ENCODE peak calls at places on chromosomes 4 and X, in seven cellular contexts. E is lower lobe of right lung, Q is foreskin keratinocyte, U is IMR-90, W is mesothelial cell of epicardium, S is AG10803, X is OCI-LY7. T is an unnamed sample.

GRCh38 chr4:85579942-85580341 is 105.0 kb downstream of the ARHGAP24 start:
- DNase-seq in E (no peak), Q (no peak), U (no peak), W (no peak), S (no peak), X (no peak), T (no peak)

GRCh38 chr4:140049024-140049923 is 104.7 kb downstream of the MAML3 start:
- DNase-seq in E (no peak), Q (peak; percentile 49), U (peak; percentile 57), W (peak; percentile 44), S (peak; percentile 49), X (peak; percentile 74), T (peak; percentile 21)

GRCh38 chr4:146550161-146550560 is 28.4 kb upstream of the SLC10A7 start:
- DNase-seq in E (no peak), Q (no peak), U (no peak), W (no peak), S (no peak), X (no peak), T (no peak)

GRCh38 chr4:180665994-180666818 is 1577.0 kb upstream of the TENM3 start:
- DNase-seq in E (no peak), Q (peak; percentile 38), U (peak; percentile 63), W (no peak), S (peak; percentile 31), X (peak; percentile 72), T (peak; percentile 36)

GRCh38 chrX:107894038-107894437 is 68.4 kb downstream of the MID2 start:
- DNase-seq in E (no peak), Q (peak; percentile 50), U (peak; percentile 42), W (no peak), S (peak; percentile 24), X (peak; percentile 65), T (peak; percentile 50)

GRCh38 chrX:48468247-48468671 is 1.8 kb downstream of the SLC38A5 start:
- DNase-seq in E (no peak), Q (no peak), U (no peak), W (no peak), S (no peak), X (peak; percentile 43), T (no peak)

GRCh38 chrX:22165732-22166457 is 106.8 kb upstream of the CBLL2 start:
- DNase-seq in E (no peak), Q (peak; percentile 19), U (peak; percentile 45), W (no peak), S (peak; percentile 15), X (no peak), T (no peak)

GRCh38 chrX:11386001-11386523 is 92.8 kb downstream of the AMELX start:
- DNase-seq in E (no peak), Q (peak; percentile 41), U (peak; percentile 75), W (no peak), S (peak; percentile 82), X (no peak), T (no peak)

GRCh38 chr4:2849267-2850140 is 5.9 kb downstream of the ADD1 start:
- DNase-seq in E (no peak), Q (no peak), U (no peak), W (no peak), S (peak; percentile 82), X (no peak), T (no peak)

DNA sequence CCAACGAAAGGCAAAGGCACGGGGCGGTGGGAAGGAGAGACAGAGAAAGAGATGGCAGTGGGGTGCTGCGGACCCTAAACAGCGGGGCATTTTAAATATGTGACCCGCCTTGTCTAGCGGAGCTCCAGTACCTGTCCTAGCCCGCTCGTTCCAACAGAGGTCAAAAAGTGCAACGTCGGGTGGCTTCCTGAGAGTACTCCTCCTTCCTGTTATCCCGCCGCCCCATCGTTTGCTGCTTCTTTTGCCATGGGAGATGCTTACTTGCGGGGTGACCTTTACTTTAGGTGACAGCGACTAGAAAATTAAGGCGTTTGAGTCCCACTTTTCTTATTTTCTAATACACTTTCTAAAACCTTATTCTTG is 734 bp downstream of the NRK start:
- DNase-seq in E (no peak), Q (no peak), U (no peak), W (no peak), S (no peak), X (no peak), T (no peak)
- TF ChIP-seq CTCF in E (no peak), Q (no peak), U (no peak), W (no peak), S (no peak), X (no peak), T (no peak)

GRCh38 chrX:118000518-118000917 is 116.1 kb downstream of the KLHL13 start:
- DNase-seq in E (no peak), Q (no peak), U (no peak), W (no peak), S (no peak), X (no peak), T (no peak)

GRCh38 chrX:117998171-117998570 is 118.4 kb downstream of the KLHL13 start:
- DNase-seq in E (no peak), Q (no peak), U (no peak), W (no peak), S (no peak), X (no peak), T (no peak)

GRCh38 chrX:117995378-117995777 is 121.2 kb downstream of the KLHL13 start:
- DNase-seq in E (no peak), Q (no peak), U (no peak), W (no peak), S (no peak), X (no peak), T (no peak)

GRCh38 chrX:117996408-117996807 is 120.2 kb downstream of the KLHL13 start:
- DNase-seq in E (no peak), Q (peak; percentile 73), U (no peak), W (no peak), S (no peak), X (no peak), T (no peak)

DNA sequence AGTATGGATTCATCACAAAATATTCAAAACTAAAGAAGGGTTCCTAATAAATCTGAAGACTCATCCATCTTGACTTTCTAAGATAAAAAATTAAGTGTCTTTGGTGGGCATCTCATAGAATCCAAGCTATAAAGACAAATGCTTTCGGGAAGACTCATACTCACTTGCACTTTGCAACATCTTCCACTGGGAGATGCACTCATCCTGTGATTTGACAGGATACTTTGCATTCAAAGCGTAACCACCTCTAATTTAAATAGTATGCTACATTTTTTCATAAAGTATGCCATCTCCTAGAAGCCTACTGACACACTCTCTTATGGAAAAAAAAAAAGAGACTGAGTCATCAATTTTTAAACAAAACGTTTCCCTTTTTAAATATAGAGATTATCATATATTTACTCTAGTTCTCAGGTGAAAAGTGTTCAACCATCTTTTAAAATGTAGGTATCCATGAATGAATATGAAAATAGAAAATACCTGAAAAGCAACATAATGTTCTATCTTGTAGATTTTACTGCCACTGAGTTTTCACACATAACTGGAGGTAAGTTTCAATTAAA is 119.6 kb downstream of the KLHL13 start:
- DNase-seq in E (no peak), Q (peak; percentile 78), U (peak; percentile 63), W (no peak), S (no peak), X (no peak), T (peak; percentile 8)
- TF ChIP-seq CTCF in E (no peak), Q (peak; percentile 83), U (peak; percentile 59), W (no peak), S (no peak), X (peak; percentile 18), T (peak; percentile 50)

DNA sequence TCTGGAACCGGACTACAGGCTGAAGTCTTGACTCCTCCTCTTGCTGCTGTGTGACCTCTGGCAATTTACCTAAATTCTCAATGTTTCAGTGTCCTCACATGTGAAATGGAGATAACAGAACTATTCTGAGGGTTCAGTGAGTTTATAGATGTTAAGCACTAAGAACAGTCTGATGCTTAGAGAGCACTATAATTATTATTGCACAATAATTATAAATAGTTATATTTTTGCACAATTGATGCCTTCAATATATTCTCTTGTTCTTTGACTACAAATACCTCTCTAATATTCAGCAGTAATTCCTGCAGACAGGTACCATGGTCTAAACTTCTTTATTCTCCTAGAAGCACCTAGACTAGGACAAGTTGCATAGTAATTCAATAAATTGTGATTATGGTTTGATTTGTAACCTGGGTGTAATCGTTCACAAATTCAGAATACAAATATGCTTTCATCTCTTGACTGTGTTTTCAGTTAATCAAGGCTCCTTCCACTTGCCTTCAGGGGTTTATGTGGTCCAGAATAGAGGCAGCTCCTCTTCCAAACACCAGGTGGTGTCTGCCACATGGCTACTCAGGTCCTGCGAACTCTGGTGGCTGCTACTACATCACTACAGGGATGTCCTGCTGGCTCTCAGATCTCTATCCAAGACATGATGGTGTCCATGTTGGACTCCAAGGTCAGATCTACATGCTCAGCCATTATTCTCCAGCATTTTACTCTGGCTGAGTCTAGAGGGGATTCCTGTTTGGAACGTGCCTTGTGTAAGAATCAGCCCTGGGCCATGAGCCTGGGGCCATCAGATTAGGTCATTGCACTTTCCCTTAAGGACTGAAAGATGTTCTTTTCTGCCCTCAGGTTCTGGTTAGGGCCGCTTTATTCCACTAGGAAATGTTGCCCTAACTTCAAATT is 103.4 kb downstream of the QRFPR start:
- DNase-seq in E (no peak), Q (no peak), U (no peak), W (no peak), S (no peak), X (peak; percentile 17), T (no peak)
- TF ChIP-seq CTCF in E (no peak), Q (peak; percentile 40), U (no peak), W (no peak), S (peak; percentile 25), X (peak; percentile 64), T (peak; percentile 56)

DNA sequence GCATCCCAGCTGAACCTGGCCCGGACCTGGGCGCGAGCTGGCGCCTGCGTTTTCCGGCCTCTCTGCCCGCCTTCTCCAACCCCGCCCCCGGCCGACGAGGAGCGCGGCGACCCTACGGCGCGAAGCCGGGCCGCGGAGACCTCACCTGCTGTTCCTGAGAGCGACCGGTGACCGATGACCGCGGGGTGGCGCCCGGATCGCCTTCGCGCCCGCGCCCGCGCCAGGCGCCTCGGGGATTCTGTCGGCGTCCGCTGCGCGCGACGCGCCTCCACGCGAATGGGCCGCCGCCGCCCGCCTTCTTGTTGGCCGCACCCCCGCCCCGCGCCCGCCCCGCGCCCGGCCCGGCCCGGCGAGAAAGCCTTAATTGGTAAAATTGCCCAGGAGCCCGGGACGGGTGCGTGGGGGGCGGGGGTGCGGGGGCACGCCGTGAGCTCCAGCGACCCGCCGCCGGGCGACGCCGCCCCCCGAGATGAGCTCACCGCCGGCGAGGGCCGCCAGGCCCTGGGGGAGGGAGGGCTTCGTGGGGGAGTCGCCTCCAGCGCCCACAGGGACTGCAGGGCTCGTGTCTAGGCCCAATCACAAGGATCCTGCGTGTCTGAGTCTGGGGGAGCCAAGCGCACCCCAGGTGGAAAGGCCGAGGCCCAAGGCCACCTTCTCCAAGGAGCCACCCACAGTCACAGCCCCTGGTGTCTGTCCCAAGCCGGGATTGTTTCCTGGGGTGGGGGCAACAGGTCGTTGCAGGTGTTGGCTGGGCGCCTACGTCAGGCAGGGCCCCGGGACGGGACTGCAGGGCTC is at the start of gene FLNA:
- DNase-seq in E (no peak), Q (no peak), U (no peak), W (no peak), S (peak; percentile 22), X (no peak), T (peak; percentile 64)
- TF ChIP-seq CTCF in E (no peak), Q (peak; percentile 16), U (peak; percentile 14), W (no peak), S (no peak), X (peak; percentile 22), T (peak; percentile 45)